ENCODE peak calls at places on chromosome 7, in eight cellular contexts. Z, T, N, S, F, W, U and J are unnamed samples.

GRCh38 chr7:18760046-18760445 is 264.5 kb downstream of the HDAC9 start:
- DNase-seq in Z (no peak), T (no peak), N (no peak), S (no peak), F (no peak), W (no peak), U (no peak), J (no peak)

GRCh38 chr7:106553446-106553836 is 107.5 kb downstream of the CCDC71L start:
- DNase-seq in Z (no peak), T (no peak), N (no peak), S (no peak), F (no peak), W (no peak), U (no peak), J (no peak)

GRCh38 chr7:121288894-121289293 is 39.9 kb upstream of the WNT16 start:
- DNase-seq in Z (no peak), T (no peak), N (no peak), S (no peak), F (no peak), W (no peak), U (no peak), J (no peak)

GRCh38 chr7:118657391-118658005 is 433.0 kb downstream of the ANKRD7 start:
- DNase-seq in Z (peak), T (no peak), N (no peak), S (no peak), F (no peak), W (no peak), U (no peak), J (no peak)

GRCh38 chr7:80240265-80241025 is 105.8 kb downstream of the GNAI1 start:
- DNase-seq in Z (no peak), T (no peak), N (no peak), S (no peak), F (no peak), W (no peak), U (no peak), J (no peak)

GRCh38 chr7:80150621-80151273 is 16.1 kb downstream of the GNAI1 start:
- DNase-seq in Z (no peak), T (no peak), N (no peak), S (no peak), F (no peak), W (no peak), U (no peak), J (no peak)

GRCh38 chr7:17485368-17485767 is 186.9 kb downstream of the AHR start:
- DNase-seq in Z (no peak), T (no peak), N (no peak), S (no peak), F (no peak), W (no peak), U (no peak), J (no peak)

GRCh38 chr7:157497367-157497743 is 160.6 kb downstream of the DNAJB6 start:
- DNase-seq in Z (no peak), T (no peak), N (peak), S (no peak), F (no peak), W (no peak), U (no peak), J (no peak)

GRCh38 chr7:153402721-153403541 is 643.4 kb downstream of the ACTR3B start:
- DNase-seq in Z (no peak), T (no peak), N (no peak), S (no peak), F (no peak), W (no peak), U (no peak), J (no peak)

GRCh38 chr7:20412023-20412422 is 81.3 kb downstream of the ITGB8 start:
- DNase-seq in Z (no peak), T (no peak), N (no peak), S (no peak), F (no peak), W (no peak), U (no peak), J (no peak)

GRCh38 chr7:113086431-113086888 is at the start of gene GPR85:
- DNase-seq in Z (no peak), T (peak), N (peak), S (peak), F (peak), W (no peak), U (peak), J (no peak)

GRCh38 chr7:28937103-28937502 is 21.0 kb downstream of the TRIL start:
- DNase-seq in Z (no peak), T (no peak), N (no peak), S (no peak), F (no peak), W (no peak), U (no peak), J (no peak)

GRCh38 chr7:151759591-151760042 is 117.3 kb downstream of the PRKAG2 start:
- DNase-seq in Z (no peak), T (peak), N (peak), S (peak), F (peak), W (peak), U (peak), J (no peak)

GRCh38 chr7:104362756-104363155 is 34.4 kb downstream of the LHFPL3 start:
- DNase-seq in Z (no peak), T (no peak), N (no peak), S (no peak), F (no peak), W (no peak), U (no peak), J (no peak)

GRCh38 chr7:130207033-130207432 is 627 bp upstream of the SSMEM1 start:
- DNase-seq in Z (no peak), T (no peak), N (no peak), S (no peak), F (no peak), W (no peak), U (no peak), J (no peak)

GRCh38 chr7:132472463-132473120 is 103.7 kb downstream of the PLXNA4 start:
- DNase-seq in Z (no peak), T (peak), N (no peak), S (no peak), F (no peak), W (no peak), U (no peak), J (no peak)

GRCh38 chr7:107472116-107472515 is 2.3 kb downstream of the GPR22 start:
- DNase-seq in Z (no peak), T (no peak), N (no peak), S (no peak), F (no peak), W (no peak), U (no peak), J (no peak)

GRCh38 chr7:84073476-84073875 is 121.1 kb downstream of the SEMA3A start:
- DNase-seq in Z (no peak), T (no peak), N (no peak), S (peak), F (no peak), W (peak), U (no peak), J (no peak)

GRCh38 chr7:44392618-44393010 is 67.2 kb upstream of the CAMK2B start:
- DNase-seq in Z (no peak), T (no peak), N (no peak), S (no peak), F (no peak), W (no peak), U (no peak), J (no peak)

GRCh38 chr7:69808401-69808800 is 210.1 kb downstream of the AUTS2 start:
- DNase-seq in Z (no peak), T (no peak), N (no peak), S (no peak), F (no peak), W (no peak), U (no peak), J (no peak)

GRCh38 chr7:77631820-77632219 is 64.4 kb upstream of the RSBN1L start:
- DNase-seq in Z (no peak), T (no peak), N (no peak), S (no peak), F (no peak), W (no peak), U (no peak), J (no peak)

GRCh38 chr7:74185016-74185415 is 10.9 kb downstream of the EIF4H start:
- DNase-seq in Z (no peak), T (no peak), N (no peak), S (no peak), F (no peak), W (no peak), U (no peak), J (no peak)

DNA sequence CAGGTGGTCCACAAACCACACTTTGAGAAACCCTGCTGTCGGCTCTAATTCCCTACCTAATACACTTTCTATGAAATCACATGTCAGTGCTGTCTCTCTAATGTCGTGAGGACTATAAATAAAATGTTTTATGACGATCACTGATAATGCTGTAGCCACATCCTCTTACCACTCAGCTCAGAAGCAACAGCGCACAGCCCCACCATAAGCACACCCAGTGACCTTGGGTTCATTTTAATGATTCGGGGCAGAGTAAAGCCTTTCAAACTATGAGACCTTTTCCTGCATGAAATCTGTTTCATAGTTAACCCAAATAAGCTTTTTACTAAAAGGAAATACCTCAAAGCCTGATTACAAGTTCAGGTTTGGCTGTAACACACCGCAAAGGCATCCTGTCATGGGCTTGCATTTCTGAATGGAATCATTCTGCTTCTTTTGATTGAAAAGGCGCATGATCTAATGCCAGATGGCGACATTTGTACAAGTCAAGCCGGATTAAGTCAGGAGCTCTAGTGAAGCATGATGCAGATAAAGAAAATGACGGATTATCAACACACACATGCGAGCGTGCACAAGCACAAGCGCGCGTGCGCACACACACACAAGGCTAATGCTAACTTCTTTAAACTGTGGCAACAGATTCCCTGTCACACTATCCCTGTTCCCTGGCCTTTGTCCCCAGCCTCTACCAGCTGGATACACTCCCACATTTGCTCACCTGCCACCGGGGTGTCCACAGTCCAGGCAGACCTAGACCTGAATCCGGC is 180.5 kb upstream of the PDE1C start:
- DNase-seq in Z (no peak), T (no peak), N (no peak), S (no peak), F (no peak), W (no peak), U (no peak), J (no peak)
- TF ChIP-seq EP300 in Z (no peak), T (no peak), N (no peak), S (no peak), F (no peak), W (no peak), U (no peak), J (no peak)

GRCh38 chr7:100688593-100688860 is 5.5 kb downstream of the GIGYF1 start:
- DNase-seq in Z (no peak), T (no peak), N (no peak), S (no peak), F (no peak), W (no peak), U (no peak), J (no peak)

GRCh38 chr7:100687261-100687660 is 6.8 kb downstream of the GIGYF1 start:
- DNase-seq in Z (no peak), T (no peak), N (no peak), S (no peak), F (no peak), W (no peak), U (no peak), J (no peak)

GRCh38 chr7:100691676-100692577 is 2.1 kb downstream of the GIGYF1 start:
- DNase-seq in Z (no peak), T (peak), N (peak), S (peak), F (peak), W (peak), U (peak), J (peak)

GRCh38 chr7:100687740-100688592 is 6.1 kb downstream of the GIGYF1 start:
- DNase-seq in Z (no peak), T (no peak), N (no peak), S (no peak), F (no peak), W (no peak), U (no peak), J (no peak)

DNA sequence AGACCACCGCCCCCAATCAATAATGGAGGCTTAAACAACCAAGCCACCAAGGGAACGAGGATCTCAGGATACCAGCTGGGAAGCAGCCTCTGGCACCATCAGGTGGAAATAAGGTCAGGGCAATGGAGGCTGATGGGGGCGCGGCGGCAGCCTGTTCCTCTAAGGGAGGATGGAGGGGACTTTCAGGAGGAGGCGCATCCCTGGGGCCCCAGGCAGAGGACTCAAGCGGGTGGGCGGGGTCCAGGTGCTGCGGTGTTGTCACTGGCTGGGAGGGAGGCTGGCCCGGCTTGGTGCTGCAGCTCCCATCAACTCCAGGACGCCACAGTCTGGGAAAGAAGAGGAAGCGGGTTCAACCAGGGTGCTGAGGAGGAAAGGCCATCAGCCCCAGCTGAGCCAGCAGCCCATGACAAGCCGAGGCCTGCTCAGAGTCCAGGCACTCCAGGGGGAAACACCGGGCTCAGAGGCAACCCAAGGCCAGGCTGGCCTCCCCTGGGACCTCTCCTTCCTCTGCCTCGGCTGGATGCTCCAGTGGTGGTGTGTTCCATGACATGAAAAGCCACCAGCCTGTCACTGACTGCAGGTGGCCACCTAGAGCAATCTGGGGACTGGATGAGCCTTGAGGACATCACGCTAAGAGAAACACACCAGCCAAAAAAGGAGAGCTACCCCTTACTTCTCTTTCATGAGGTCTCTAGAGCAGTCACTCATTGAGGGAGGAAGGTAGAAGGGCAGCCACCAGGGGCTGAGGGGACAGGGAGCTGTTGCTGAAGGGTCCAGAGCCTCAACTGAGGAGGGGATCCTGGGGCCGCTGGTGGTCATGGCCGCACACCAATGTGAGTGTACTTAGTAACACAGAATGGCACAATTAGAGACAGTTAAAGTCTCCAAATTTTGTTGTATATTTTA is 4.6 kb downstream of the GIGYF1 start:
- DNase-seq in Z (no peak), T (peak), N (no peak), S (no peak), F (no peak), W (no peak), U (no peak), J (no peak)
- TF ChIP-seq CTCF in Z (peak), T (no peak), N (no peak), S (no peak), F (peak), W (peak), U (no peak), J (no peak)

GRCh38 chr7:913736-914520 is 37.6 kb downstream of the GET4 start:
- DNase-seq in Z (no peak), T (no peak), N (peak), S (no peak), F (no peak), W (no peak), U (peak), J (no peak)

GRCh38 chr7:911791-912480 is 35.6 kb downstream of the GET4 start:
- DNase-seq in Z (no peak), T (no peak), N (no peak), S (no peak), F (no peak), W (no peak), U (no peak), J (no peak)

GRCh38 chr7:915291-916218 is 38.9 kb downstream of the ADAP1 start:
- DNase-seq in Z (no peak), T (no peak), N (no peak), S (no peak), F (no peak), W (no peak), U (no peak), J (no peak)

GRCh38 chr7:916291-916941 is 38.1 kb downstream of the ADAP1 start:
- DNase-seq in Z (no peak), T (no peak), N (no peak), S (no peak), F (no peak), W (no peak), U (peak), J (no peak)

GRCh38 chr7:914521-915194 is 38.3 kb downstream of the GET4 start:
- DNase-seq in Z (no peak), T (no peak), N (no peak), S (no peak), F (no peak), W (no peak), U (no peak), J (no peak)
- H3K27ac ChIP-seq in Z (no peak), T (no peak), N (peak), S (peak), F (no peak), W (no peak), U (peak), J (peak)

GRCh38 chr7:2017483-2017891 is 215.3 kb downstream of the MAD1L1 start:
- DNase-seq in Z (no peak), T (no peak), N (no peak), S (no peak), F (no peak), W (no peak), U (no peak), J (no peak)

GRCh38 chr7:2019693-2020511 is 212.8 kb downstream of the MAD1L1 start:
- DNase-seq in Z (no peak), T (peak), N (no peak), S (no peak), F (no peak), W (no peak), U (peak), J (peak)

GRCh38 chr7:2016761-2017482 is 215.8 kb downstream of the MAD1L1 start:
- DNase-seq in Z (no peak), T (peak), N (no peak), S (no peak), F (no peak), W (no peak), U (no peak), J (no peak)

GRCh38 chr7:2017914-2018785 is 214.6 kb downstream of the MAD1L1 start:
- DNase-seq in Z (no peak), T (peak), N (no peak), S (no peak), F (no peak), W (peak), U (no peak), J (no peak)

DNA sequence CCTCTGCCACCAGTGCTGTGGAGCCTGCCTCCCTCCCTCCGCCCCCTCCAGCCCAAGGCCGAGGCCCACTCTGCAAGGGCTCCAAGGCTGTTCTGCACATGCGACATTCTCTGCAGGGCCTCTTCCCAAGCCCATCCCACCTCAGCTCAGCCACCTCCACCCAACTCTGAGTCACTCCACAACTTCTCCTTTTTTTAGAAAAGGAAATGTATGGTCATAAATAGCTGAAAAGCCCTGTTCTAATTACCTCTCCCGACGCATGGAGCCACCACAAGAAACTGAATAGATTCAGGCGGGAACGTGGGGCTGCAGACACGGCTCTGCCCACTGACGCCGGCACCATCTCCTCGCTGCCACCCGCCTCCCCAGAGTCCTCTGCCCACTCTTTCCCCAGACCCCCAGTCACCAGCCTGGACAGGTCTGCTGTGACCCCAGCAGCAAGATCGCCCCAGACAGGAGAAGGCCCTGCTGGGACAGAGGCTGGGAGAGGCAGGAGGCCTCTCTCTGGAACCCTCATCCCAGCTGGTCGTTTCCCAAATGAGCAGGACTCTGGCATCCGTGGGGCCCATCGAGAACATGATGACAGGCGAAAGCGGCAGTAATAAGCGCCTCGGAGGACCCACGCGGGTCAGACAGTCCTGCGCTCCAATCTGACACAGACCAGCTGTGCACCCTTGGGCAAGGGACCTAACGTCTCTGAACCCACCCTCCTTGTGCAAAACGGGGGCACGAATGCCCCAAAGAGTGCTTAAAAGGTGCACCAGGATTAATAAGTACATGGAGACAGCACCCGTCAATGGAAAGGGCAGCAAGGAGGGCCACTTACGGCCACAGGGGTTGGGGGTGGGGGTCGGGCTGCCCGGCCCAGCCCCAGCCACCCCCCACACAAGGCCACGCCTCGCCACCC is 213.7 kb downstream of the MAD1L1 start:
- DNase-seq in Z (no peak), T (peak), N (no peak), S (no peak), F (no peak), W (no peak), U (peak), J (no peak)
- TF ChIP-seq EP300 in Z (no peak), T (no peak), N (no peak), S (no peak), F (no peak), W (no peak), U (no peak), J (no peak)